ENCODE peak calls at places on chromosomes 16 and 17, in six cellular contexts. U, Z, N, I, W and L are unnamed samples.

GRCh38 chr17:28282596-28282995 is 36.4 kb upstream of the TMEM97 start:
- DNase-seq in W (no peak), Z (no peak), N (no peak), I (peak; percentile 92), U (no peak), L (no peak)

GRCh38 chr17:48107137-48108055 is at the start of gene SNX11:
- DNase-seq in W (peak; percentile 97), N (peak; percentile 90), Z (peak; percentile 97), I (peak; percentile 80), U (peak; percentile 91), L (peak; percentile 97)

GRCh38 chr17:2786176-2786881 is 9.9 kb upstream of the RAP1GAP2 start:
- DNase-seq in W (peak; percentile 93), Z (peak; percentile 98), U (peak; percentile 70), I (peak; percentile 69), N (peak; percentile 80), L (peak; percentile 88)

GRCh38 chr17:75738218-75738802 is 17.1 kb downstream of the ITGB4 start:
- DNase-seq in W (no peak), Z (no peak), I (peak; percentile 27), U (no peak), N (no peak), L (no peak)

GRCh38 chr17:57781386-57782050 is 36.4 kb upstream of the CCDC182 start:
- DNase-seq in N (peak; percentile 20), I (no peak), U (no peak), Z (no peak), W (peak; percentile 19), L (no peak)

GRCh38 chr17:49738456-49739163 is 25.3 kb downstream of the FAM117A start:
- DNase-seq in Z (no peak), W (no peak), U (no peak), N (no peak), I (no peak), L (no peak)

GRCh38 chr17:28712037-28712704 is 483 bp upstream of the PROCA1 start:
- DNase-seq in W (peak; percentile 80), I (no peak), N (peak; percentile 71), U (peak; percentile 55), Z (peak; percentile 56), L (peak; percentile 43)

GRCh38 chr16:2388875-2389433 is 40.3 kb upstream of the CCNF start:
- DNase-seq in W (no peak), I (peak; percentile 82), Z (peak; percentile 17), N (no peak), U (no peak), L (no peak)

GRCh38 chr16:2194166-2194834 is 2.1 kb downstream of the CASKIN1 start:
- DNase-seq in W (peak; percentile 51), Z (no peak), I (peak; percentile 27), N (no peak), U (no peak), L (no peak)

GRCh38 chr16:9929313-9929712 is 252.9 kb downstream of the GRIN2A start:
- DNase-seq in I (no peak), U (no peak), Z (no peak), W (no peak), N (no peak), L (no peak)

GRCh38 chr17:76224321-76224852 is 15.9 kb downstream of the RNF157 start:
- DNase-seq in Z (no peak), N (no peak), U (no peak), W (no peak), I (no peak), L (no peak)

GRCh38 chr16:65274576-65274975 is 152.7 kb upstream of the CDH11 start:
- DNase-seq in I (no peak), Z (no peak), N (no peak), W (no peak), U (no peak), L (no peak)

GRCh38 chr16:89577055-89577759 is 1.6 kb downstream of the CPNE7 start:
- DNase-seq in I (no peak), Z (no peak), N (no peak), U (no peak), W (no peak), L (no peak)

GRCh38 chr17:13031718-13032350 is 14.0 kb upstream of the ELAC2 start:
- DNase-seq in U (peak; percentile 22), W (peak; percentile 66), N (peak; percentile 25), Z (peak; percentile 47), I (peak; percentile 47), L (peak; percentile 13)

GRCh38 chr16:4692460-4693295 is 684 bp upstream of the NUDT16L1 start:
- DNase-seq in N (no peak), Z (no peak), I (no peak), U (no peak), W (peak; percentile 53), L (no peak)

GRCh38 chr16:1130382-1130781 is 22.5 kb upstream of the CACNA1H start:
- DNase-seq in I (no peak), U (no peak), Z (no peak), W (no peak), N (no peak), L (no peak)

GRCh38 chr17:69709441-69709840 is 294.9 kb downstream of the MAP2K6 start:
- DNase-seq in U (no peak), Z (no peak), W (no peak), I (no peak), N (no peak), L (no peak)

GRCh38 chr17:51461578-51462004 is 201.2 kb downstream of the UTP18 start:
- DNase-seq in N (peak; percentile 22), W (peak; percentile 63), Z (peak; percentile 50), U (peak; percentile 19), I (peak; percentile 23), L (peak; percentile 40)

GRCh38 chr16:87471278-87472141 is 21.3 kb downstream of the ZCCHC14 start:
- DNase-seq in Z (peak; percentile 63), W (peak; percentile 38), U (no peak), I (no peak), N (no peak), L (no peak)

GRCh38 chr16:58409316-58409973 is 17.2 kb downstream of the GINS3 start:
- DNase-seq in I (peak; percentile 7), U (peak; percentile 61), N (peak; percentile 46), Z (no peak), W (no peak), L (no peak)

GRCh38 chr17:79607941-79608728 is 2.7 kb downstream of the RBFOX3 start:
- DNase-seq in W (peak; percentile 88), N (peak; percentile 34), I (no peak), Z (no peak), U (peak; percentile 16), L (no peak)

GRCh38 chr17:8052256-8053252 is 13.7 kb downstream of the ALOX15B start:
- DNase-seq in W (no peak), Z (no peak), N (no peak), I (no peak), U (no peak), L (no peak)

GRCh38 chr17:56933868-56934267 is 20.0 kb upstream of the TRIM25 start:
- DNase-seq in Z (no peak), U (no peak), I (no peak), N (no peak), W (no peak), L (no peak)

GRCh38 chr17:27085517-27085916 is 208.4 kb upstream of the WSB1 start:
- DNase-seq in Z (no peak), I (no peak), N (no peak), W (no peak), U (no peak), L (no peak)
- H3K9me3 ChIP-seq in Z (no peaks in the 10 kb centered on the region), I (peaks cover 12% of the 10 kb centered on the region), N (no peaks in the 10 kb centered on the region), W (peaks cover 11% of the 10 kb centered on the region), U (no peaks in the 10 kb centered on the region), L (no peaks in the 10 kb centered on the region)

GRCh38 chr16:59887856-59888255 is 1153.7 kb upstream of the GOT2 start:
- DNase-seq in W (no peak), I (no peak), U (no peak), Z (no peak), N (no peak), L (no peak)

GRCh38 chr16:59881366-59881765 is 1147.2 kb upstream of the GOT2 start:
- DNase-seq in N (no peak), I (no peak), U (no peak), Z (no peak), W (peak; percentile 7), L (no peak)

GRCh38 chr16:59880626-59881025 is 1146.5 kb upstream of the GOT2 start:
- DNase-seq in Z (no peak), N (no peak), W (no peak), I (no peak), U (no peak), L (no peak)

DNA sequence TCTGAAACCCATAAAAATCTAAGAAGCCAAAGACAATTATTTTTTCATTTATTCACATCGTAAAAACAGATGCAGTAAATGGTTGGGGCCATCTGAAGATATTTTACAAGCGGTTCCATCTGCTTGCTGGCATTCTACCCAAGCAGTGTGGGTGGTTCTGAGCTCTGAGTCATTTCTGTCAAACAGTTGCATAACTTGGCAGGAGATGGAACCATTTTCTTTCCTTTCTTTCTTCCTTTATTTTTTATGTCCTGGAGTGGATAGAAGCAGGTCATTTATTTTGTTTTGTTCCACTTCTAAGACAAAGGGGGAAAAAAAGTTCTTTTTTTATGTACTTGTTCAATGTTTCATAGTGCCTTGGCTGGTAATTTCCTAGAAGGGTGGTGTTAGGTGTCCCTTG is 1151.9 kb upstream of the GOT2 start:
- DNase-seq in N (peak; percentile 56), Z (no peak), U (peak; percentile 53), I (peak; percentile 5), W (no peak), L (no peak)
- H3K9me3 ChIP-seq in N (no peaks in the 10 kb centered on the region), Z (no peaks in the 10 kb centered on the region), U (peaks cover 3% of the 10 kb centered on the region), I (peaks cover 5% of the 10 kb centered on the region), W (no peaks in the 10 kb centered on the region), L (peaks cover 3% of the 10 kb centered on the region)

DNA sequence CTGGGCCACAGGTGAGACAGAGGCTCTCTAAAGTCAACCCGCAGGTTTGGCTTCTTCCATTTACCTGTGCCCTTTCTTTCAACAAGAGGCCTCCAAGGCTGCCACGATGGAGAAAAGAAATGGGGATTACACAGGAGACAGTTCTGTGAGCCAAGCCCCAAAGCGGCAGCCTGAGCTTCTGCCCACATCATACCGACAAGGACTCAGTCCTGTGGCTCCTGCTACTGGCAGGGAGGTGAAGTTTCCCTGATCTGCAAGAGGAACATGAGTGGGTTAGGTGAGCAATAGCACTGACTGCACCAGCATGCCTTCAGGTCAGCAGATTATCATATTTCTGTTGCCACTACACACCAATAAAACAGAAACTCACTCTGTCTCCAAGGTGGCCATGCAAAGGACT is 800.0 kb downstream of the KCNJ18 start:
- DNase-seq in N (no peak), U (no peak), Z (no peak), I (no peak), W (no peak), L (no peak)
- H3K9me3 ChIP-seq in N (no peaks in the 10 kb centered on the region), U (no peaks in the 10 kb centered on the region), Z (no peaks in the 10 kb centered on the region), I (peaks cover 26% of the 10 kb centered on the region), W (peaks cover 15% of the 10 kb centered on the region), L (peaks cover 2% of the 10 kb centered on the region)

DNA sequence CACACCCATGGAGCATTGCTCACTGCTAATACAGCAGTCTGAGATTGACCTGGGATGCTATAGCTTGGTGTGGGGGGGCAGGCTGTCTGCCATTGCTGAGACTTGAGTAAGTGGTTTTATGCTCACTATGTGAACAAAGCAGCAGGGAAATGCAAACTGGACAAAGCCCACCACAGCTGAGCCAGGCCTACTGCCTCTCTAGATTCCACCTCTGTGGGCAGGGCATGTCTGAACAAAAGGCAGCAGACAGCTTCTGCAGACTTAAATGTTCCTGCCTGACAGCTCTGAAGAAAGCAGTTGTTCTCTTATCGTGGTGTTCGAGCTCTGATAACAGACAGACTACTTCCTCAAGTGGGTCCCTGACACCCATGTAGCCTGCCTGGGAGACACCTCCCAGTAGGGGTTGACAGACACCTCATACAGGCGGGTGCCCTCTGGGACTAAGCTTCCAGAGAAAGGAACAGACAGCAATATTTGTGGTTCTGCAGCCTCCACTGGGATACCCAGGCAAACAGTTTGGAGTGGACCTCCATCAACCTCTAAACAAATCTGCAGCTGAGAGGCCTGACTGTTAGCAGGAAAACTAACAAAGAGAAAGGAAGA is 2204.8 kb downstream of the TP53TG3F start:
- DNase-seq in N (no peak), I (no peak), U (no peak), W (no peak), Z (no peak), L (no peak)
- H3K9me3 ChIP-seq in N (no peaks in the 10 kb centered on the region), I (peaks cover 4% of the 10 kb centered on the region), U (no peaks in the 10 kb centered on the region), W (peaks cover 47% of the 10 kb centered on the region), Z (no peaks in the 10 kb centered on the region), L (no peaks in the 10 kb centered on the region)